ENCODE peak calls at places on chromosomes 16 and 17, in six cellular contexts. I, Q, U, C, A and X are unnamed samples.

GRCh38 chr17:79192503-79193500 is 118.2 kb downstream of the ENGASE start:
- DNase-seq in I (no peak), Q (peak; percentile 54), U (peak; percentile 57), C (no peak), A (peak; percentile 29), X (peak; percentile 74)

GRCh38 chr16:14366974-14367707 is 262.9 kb downstream of the PARN start:
- DNase-seq in I (no peak), Q (no peak), U (no peak), C (no peak), A (no peak), X (no peak)

GRCh38 chr17:42821176-42821575 is 2.9 kb downstream of the BECN1 start:
- DNase-seq in I (no peak), Q (no peak), U (no peak), C (no peak), A (no peak), X (no peak)

GRCh38 chr17:45927247-45927646 is 32.9 kb downstream of the MAPT start:
- DNase-seq in I (no peak), Q (no peak), U (no peak), C (no peak), A (no peak), X (no peak)

GRCh38 chr16:72050769-72051464 is 3.4 kb upstream of the HP start:
- DNase-seq in I (no peak), Q (no peak), U (peak; percentile 44), C (no peak), A (no peak), X (peak; percentile 43)

GRCh38 chr16:84090212-84090611 is 26.5 kb downstream of the MBTPS1 start:
- DNase-seq in I (no peak), Q (no peak), U (no peak), C (no peak), A (no peak), X (no peak)

GRCh38 chr17:520447-521167 is 168.0 kb upstream of the RPH3AL start:
- DNase-seq in I (no peak), Q (no peak), U (no peak), C (no peak), A (no peak), X (no peak)

GRCh38 chr16:1817276-1817589 is 9.4 kb downstream of the HAGH start:
- DNase-seq in I (no peak), Q (no peak), U (no peak), C (no peak), A (no peak), X (no peak)

GRCh38 chr17:80941743-80942211 is 49.9 kb upstream of the CHMP6 start:
- DNase-seq in I (no peak), Q (peak; percentile 33), U (peak; percentile 60), C (peak; percentile 50), A (no peak), X (no peak)

GRCh38 chr17:17077101-17077500 is 34.8 kb downstream of the MPRIP start:
- DNase-seq in I (no peak), Q (peak; percentile 4), U (no peak), C (no peak), A (no peak), X (no peak)

GRCh38 chr16:79776243-79776884 is 175.8 kb upstream of the MAF start:
- DNase-seq in I (no peak), Q (peak; percentile 38), U (peak; percentile 51), C (no peak), A (peak; percentile 39), X (peak; percentile 49)

GRCh38 chr17:1529863-1530262 is 13.5 kb upstream of the INPP5K start:
- DNase-seq in I (no peak), Q (no peak), U (no peak), C (no peak), A (no peak), X (no peak)

GRCh38 chr16:79316004-79316458 is 284.5 kb downstream of the MAF start:
- DNase-seq in I (no peak), Q (no peak), U (no peak), C (no peak), A (no peak), X (no peak)

GRCh38 chr16:86604436-86605220 is 26.3 kb downstream of the FOXL1 start:
- DNase-seq in I (no peak), Q (no peak), U (no peak), C (no peak), A (no peak), X (no peak)

GRCh38 chr17:72205357-72205756 is 84.5 kb downstream of the SOX9 start:
- DNase-seq in I (no peak), Q (peak; percentile 25), U (peak; percentile 45), C (no peak), A (no peak), X (peak; percentile 58)

GRCh38 chr17:38465420-38466345 is 37.4 kb downstream of the ARHGAP23 start:
- DNase-seq in I (no peak), Q (peak; percentile 78), U (peak; percentile 83), C (no peak), A (peak; percentile 72), X (peak; percentile 84)

GRCh38 chr17:82240506-82241182 is 11.8 kb downstream of the SLC16A3 start:
- DNase-seq in I (no peak), Q (no peak), U (no peak), C (no peak), A (no peak), X (peak; percentile 51)

GRCh38 chr17:7238418-7239090 is 703 bp downstream of the PHF23 start:
- DNase-seq in I (no peak), Q (peak; percentile 55), U (no peak), C (no peak), A (no peak), X (no peak)

GRCh38 chr17:73231841-73232586 is 29.7 kb downstream of the CPSF4L start:
- DNase-seq in I (peak; percentile 66), Q (peak; percentile 97), U (peak; percentile 98), C (peak; percentile 84), A (peak; percentile 97), X (peak; percentile 99)

GRCh38 chr17:3710951-3711383 is 12.7 kb upstream of the HASPIN start:
- DNase-seq in I (no peak), Q (no peak), U (no peak), C (no peak), A (no peak), X (no peak)

GRCh38 chr17:77281024-77281903 is 140.5 kb downstream of the SEC14L1 start:
- DNase-seq in I (no peak), Q (peak; percentile 47), U (peak; percentile 59), C (no peak), A (peak; percentile 43), X (peak; percentile 43)

GRCh38 chr17:75250009-75250471 is 11.4 kb downstream of the GGA3 start:
- DNase-seq in I (no peak), Q (no peak), U (no peak), C (no peak), A (no peak), X (no peak)

GRCh38 chr17:40519089-40519775 is 17.8 kb upstream of the TNS4 start:
- DNase-seq in I (no peak), Q (no peak), U (no peak), C (no peak), A (no peak), X (peak; percentile 14)